ENCODE peak calls at places on chromosomes 5 and 9, in eight cellular contexts. Q is tibial nerve; G is brain microvascular endothelial cell; J is CD4-positive, alpha-beta memory T cell; X is neuronal stem cell; Y is substantia nigra; P is HepG2; C is ovary. E is an unnamed sample.

GRCh38 chr5:32127759-32128158 is 46.4 kb downstream of the GOLPH3 start:
- DNase-seq in Q (no peak), G (no peak), J (no peak), X (no peak), Y (no peak), P (no peak), C (no peak), E (no peak)

GRCh38 chr5:91929522-91929817 is 546.4 kb upstream of the ARRDC3 start:
- DNase-seq in Q (no peak), G (no peak), J (no peak), X (no peak), Y (no peak), P (no peak), C (no peak), E (no peak)

GRCh38 chr5:84383816-84384603 is 670 bp downstream of the EDIL3 start:
- DNase-seq in Q (peak), G (peak), J (no peak), X (peak), Y (peak), P (no peak), C (peak), E (no peak)

GRCh38 chr5:139492700-139493192 is 10.2 kb upstream of the STING1 start:
- DNase-seq in Q (no peak), G (peak), J (no peak), X (no peak), Y (no peak), P (no peak), C (no peak), E (no peak)

GRCh38 chr5:113693205-113693553 is 179.7 kb downstream of the YTHDC2 start:
- DNase-seq in Q (no peak), G (no peak), J (no peak), X (peak), Y (no peak), P (no peak), C (no peak), E (no peak)

GRCh38 chr9:98989036-98990000 is 45.6 kb downstream of the COL15A1 start:
- DNase-seq in Q (peak), G (peak), J (no peak), X (no peak), Y (no peak), P (peak), C (no peak), E (peak)

GRCh38 chr9:87227456-87227855 is 270.2 kb upstream of the DAPK1 start:
- DNase-seq in Q (no peak), G (no peak), J (no peak), X (no peak), Y (no peak), P (no peak), C (no peak), E (no peak)

GRCh38 chr9:96853711-96854072 is 622 bp downstream of the ZNF782 start:
- DNase-seq in Q (no peak), G (no peak), J (peak), X (no peak), Y (no peak), P (no peak), C (no peak), E (no peak)

GRCh38 chr9:134442486-134443168 is 116.4 kb downstream of the RXRA start:
- DNase-seq in Q (no peak), G (no peak), J (no peak), X (no peak), Y (peak), P (no peak), C (peak), E (no peak)

GRCh38 chr5:75034137-75034739 is 18.1 kb downstream of the GCNT4 start:
- DNase-seq in Q (no peak), G (no peak), J (peak), X (no peak), Y (no peak), P (no peak), C (no peak), E (no peak)

GRCh38 chr9:135990468-135991429 is 29.6 kb upstream of the UBAC1 start:
- DNase-seq in Q (no peak), G (no peak), J (peak), X (peak), Y (no peak), P (peak), C (peak), E (peak)

GRCh38 chr9:95641591-95641990 is 124.8 kb upstream of the PTCH1 start:
- DNase-seq in Q (no peak), G (peak), J (no peak), X (no peak), Y (no peak), P (no peak), C (no peak), E (no peak)

GRCh38 chr5:170159101-170159698 is 53.5 kb downstream of the FOXI1 start:
- DNase-seq in Q (no peak), G (peak), J (no peak), X (no peak), Y (no peak), P (no peak), C (no peak), E (no peak)

GRCh38 chr5:170154744-170155143 is 49.0 kb downstream of the FOXI1 start:
- DNase-seq in Q (no peak), G (no peak), J (no peak), X (no peak), Y (no peak), P (no peak), C (no peak), E (no peak)

GRCh38 chr5:170154297-170154696 is 48.6 kb downstream of the FOXI1 start:
- DNase-seq in Q (no peak), G (no peak), J (no peak), X (no peak), Y (no peak), P (no peak), C (no peak), E (no peak)

GRCh38 chr5:170159947-170160346 is 54.2 kb downstream of the FOXI1 start:
- DNase-seq in Q (no peak), G (no peak), J (no peak), X (no peak), Y (no peak), P (no peak), C (no peak), E (no peak)

DNA sequence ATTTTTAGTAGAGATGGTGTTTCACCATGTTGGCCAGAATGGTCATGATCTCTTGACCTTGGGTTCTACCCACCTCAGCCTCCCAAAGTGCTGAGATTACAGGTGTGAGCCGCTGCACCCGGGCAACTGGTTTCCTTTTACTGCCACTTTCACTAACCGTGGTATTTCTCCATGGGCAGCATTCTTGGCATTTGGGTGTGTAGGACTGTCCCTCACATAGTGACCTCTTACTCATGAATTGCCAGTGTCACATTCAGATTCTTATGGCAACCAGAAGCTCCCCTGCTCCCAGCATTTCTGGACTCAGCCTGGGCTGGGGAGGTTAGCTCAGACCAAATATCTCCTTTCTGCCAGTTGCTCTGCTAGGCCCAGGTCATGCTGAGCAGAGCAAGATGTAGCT is 50.1 kb downstream of the FOXI1 start:
- DNase-seq in Q (no peak), G (no peak), J (no peak), X (no peak), Y (no peak), P (no peak), C (no peak), E (no peak)
- H3K27ac ChIP-seq in Q (no peak), G (no peak), J (no peak), X (no peak), Y (no peak), P (no peak), C (no peak), E (no peak)

GRCh38 chr5:72108200-72109050 is 1.1 kb downstream of the MAP1B start:
- DNase-seq in Q (peak), G (peak), J (no peak), X (peak), Y (peak), P (peak), C (peak), E (peak)
- H3K27ac ChIP-seq in Q (peak), G (peak), J (no peak), X (peak), Y (peak), P (no peak), C (peak), E (no peak)

DNA sequence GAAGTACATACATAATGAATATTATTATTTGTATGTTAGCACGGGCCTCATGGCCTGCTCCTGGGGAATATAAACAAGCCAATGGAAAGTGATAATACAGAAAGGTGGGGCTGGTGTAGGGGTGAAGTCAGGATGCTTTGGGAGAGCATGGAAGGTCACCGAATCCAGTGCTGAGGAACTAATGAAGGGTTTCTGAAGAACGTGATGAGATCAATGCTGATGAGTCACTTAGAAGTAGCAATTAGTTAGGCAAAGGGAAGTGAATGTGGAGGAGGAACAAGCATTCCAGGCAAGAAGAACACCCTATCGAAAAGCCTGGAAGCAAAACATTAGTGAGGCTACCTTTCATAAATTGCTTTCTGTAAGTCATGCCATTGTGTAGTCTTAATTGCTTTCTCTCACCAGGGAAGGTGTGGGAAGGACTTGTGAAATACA is 2.1 kb downstream of the ANXA1 start:
- DNase-seq in Q (no peak), G (no peak), J (no peak), X (no peak), Y (no peak), P (no peak), C (no peak), E (no peak)
- H3K27ac ChIP-seq in Q (peak), G (no peak), J (peak), X (no peak), Y (no peak), P (no peak), C (no peak), E (no peak)

GRCh38 chr9:137454506-137455360 is 4.4 kb downstream of the NSMF start:
- DNase-seq in Q (no peak), G (no peak), J (no peak), X (peak), Y (no peak), P (peak), C (peak), E (peak)
- H3K27ac ChIP-seq in Q (peak), G (no peak), J (no peak), X (peak), Y (no peak), P (peak), C (no peak), E (peak)

E was measured in pancreas.